ENCODE peak calls at places on chromosomes 7 and 10, in nine cellular contexts. U is GDM1; Y is upper lobe of right lung; L is fibroblast of the conjunctiva; X is HFFc6; A is activated CD4-positive, alpha-beta T cell treated with anti-CD3 and anti-CD28 coated beads, Interleukin-2, amount 50 U/mL, for 1 hour; E is GF-D8; G is CD8-positive, alpha-beta memory T cell; V is NCI-H345. W is an unnamed sample.

GRCh38 chr7:147911224-147911623 is 679.3 kb upstream of the C7orf33 start:
- DNase-seq in X (no peak), E (peak), L (peak), A (no peak), Y (no peak), V (no peak), G (no peak), U (no peak), W (no peak)

GRCh38 chr7:74653686-74654181 is 3.8 kb upstream of the GTF2I start:
- DNase-seq in V (no peak), X (no peak), L (no peak), A (no peak), Y (no peak), G (no peak), E (no peak), U (no peak), W (no peak)

GRCh38 chr7:127897704-127898454 is 133.4 kb downstream of the LRRC4 start:
- DNase-seq in E (no peak), L (no peak), A (no peak), Y (no peak), U (no peak), V (no peak), X (no peak), G (no peak), W (no peak)

GRCh38 chr7:81410471-81411117 is 359.3 kb downstream of the HGF start:
- DNase-seq in U (no peak), Y (no peak), G (no peak), A (no peak), V (peak), L (no peak), X (no peak), E (no peak), W (no peak)

GRCh38 chr10:44982114-44982460 is 3.5 kb upstream of the DEPP1 start:
- DNase-seq in G (no peak), Y (no peak), U (no peak), X (no peak), E (no peak), V (no peak), L (no peak), A (no peak), W (no peak)

GRCh38 chr7:20828947-20829346 is 42.3 kb upstream of the SP8 start:
- DNase-seq in U (no peak), X (no peak), Y (no peak), G (no peak), A (no peak), L (no peak), E (no peak), V (peak), W (peak)

GRCh38 chr10:5627486-5628044 is 38.8 kb downstream of the ASB13 start:
- DNase-seq in X (no peak), L (no peak), A (no peak), G (no peak), Y (no peak), U (no peak), V (no peak), E (no peak), W (no peak)

GRCh38 chr10:11355625-11356024 is 255.8 kb downstream of the USP6NL start:
- DNase-seq in E (no peak), L (no peak), V (no peak), Y (no peak), G (no peak), U (no peak), X (no peak), A (no peak), W (no peak)

GRCh38 chr10:117541909-117542705 is 439 bp upstream of the EMX2 start:
- DNase-seq in Y (no peak), E (no peak), V (peak), G (no peak), U (no peak), A (no peak), X (no peak), L (peak), W (peak)

GRCh38 chr10:78996449-78997129 is 72.2 kb upstream of the ZMIZ1 start:
- DNase-seq in A (no peak), L (no peak), G (no peak), X (no peak), E (no peak), Y (no peak), V (no peak), U (no peak), W (no peak)

GRCh38 chr7:134875867-134876266 is 96.4 kb downstream of the CALD1 start:
- DNase-seq in V (no peak), U (no peak), E (no peak), X (peak), A (no peak), G (no peak), Y (no peak), L (peak), W (no peak)

GRCh38 chr10:70198696-70199466 is 28.6 kb upstream of the SAR1A start:
- DNase-seq in X (no peak), U (no peak), V (no peak), G (peak), L (no peak), Y (no peak), A (no peak), E (no peak), W (no peak)

GRCh38 chr10:131701131-131701947 is 199.5 kb upstream of the PPP2R2D start:
- DNase-seq in U (no peak), E (no peak), X (no peak), G (no peak), L (no peak), Y (peak), A (no peak), V (peak), W (no peak)

GRCh38 chr7:95718556-95719410 is 53.6 kb upstream of the DYNC1I1 start:
- DNase-seq in U (no peak), G (no peak), E (no peak), A (no peak), L (no peak), X (no peak), Y (no peak), V (no peak), W (peak)

GRCh38 chr10:104925232-104925851 is 284.3 kb downstream of the SORCS3 start:
- DNase-seq in Y (no peak), L (peak), E (no peak), G (peak), U (no peak), V (peak), A (no peak), X (no peak), W (peak)

GRCh38 chr10:35398888-35399287 is 62.6 kb downstream of the CCNY start:
- DNase-seq in Y (no peak), G (no peak), L (no peak), U (no peak), A (no peak), X (no peak), V (no peak), E (no peak), W (no peak)

GRCh38 chr7:66575398-66575797 is 53.3 kb upstream of the KCTD7 start:
- DNase-seq in A (no peak), X (no peak), E (no peak), L (no peak), G (no peak), U (no peak), V (no peak), Y (no peak), W (no peak)

GRCh38 chr7:36286241-36286640 is 103.4 kb upstream of the ANLN start:
- DNase-seq in Y (no peak), L (no peak), V (no peak), U (no peak), X (no peak), A (peak), G (peak), E (peak), W (no peak)

GRCh38 chr7:128831994-128832879 is 2.0 kb downstream of the FLNC start:
- DNase-seq in U (peak), V (no peak), Y (peak), L (no peak), G (no peak), X (no peak), E (no peak), A (no peak), W (no peak)

GRCh38 chr7:2514473-2515423 is 4.8 kb upstream of the LFNG start:
- DNase-seq in A (no peak), L (no peak), E (no peak), V (no peak), Y (no peak), X (no peak), G (no peak), U (no peak), W (no peak)

GRCh38 chr7:2688409-2689342 is 674 bp downstream of the AMZ1 start:
- DNase-seq in X (peak), E (no peak), A (no peak), U (no peak), L (no peak), V (no peak), Y (no peak), G (no peak), W (no peak)